ENCODE peak calls at places on chromosomes 4 and X, in four cellular contexts. D is Daoy, O is upper lobe of right lung, C is GM10248. Y is an unnamed sample.

GRCh38 chrX:51894697-51895336 is 1.4 kb downstream of the MAGED1 start:
- DNase-seq in D (peak), O (peak), C (peak), Y (peak)

GRCh38 chr4:38529189-38530115 is 134.5 kb upstream of the KLF3 start:
- DNase-seq in D (no peak), O (peak), C (peak), Y (peak)

GRCh38 chrX:72046447-72046846 is 85.3 kb downstream of the RTL5 start:
- DNase-seq in D (no peak), O (no peak), C (no peak), Y (no peak)

GRCh38 chr4:163493643-163494359 is 689 bp upstream of the TMA16 start:
- DNase-seq in D (no peak), O (no peak), C (peak), Y (no peak)

GRCh38 chrX:103396186-103396585 is 19.8 kb downstream of the BEX3 start:
- DNase-seq in D (peak), O (no peak), C (no peak), Y (no peak)

GRCh38 chr4:74293558-74293957 is 14.7 kb upstream of the EPGN start:
- DNase-seq in D (no peak), O (no peak), C (no peak), Y (no peak)

GRCh38 chr4:2930821-2931764 is 32.1 kb downstream of the NOP14 start:
- DNase-seq in D (no peak), O (peak), C (no peak), Y (no peak)

GRCh38 chrX:1466971-1467561 is 14.4 kb upstream of the ASMTL start:
- DNase-seq in D (no peak), O (peak), C (peak), Y (no peak)

GRCh38 chr4:127781303-127782024 is 658 bp upstream of the HSPA4L start:
- DNase-seq in D (peak), O (peak), C (no peak), Y (no peak)

GRCh38 chrX:100658936-100659335 is 14.9 kb downstream of the SRPX2 start:
- DNase-seq in D (no peak), O (no peak), C (no peak), Y (no peak)

GRCh38 chr4:86416081-86416480 is 56.2 kb upstream of the MAPK10 start:
- DNase-seq in D (no peak), O (no peak), C (no peak), Y (no peak)

GRCh38 chr4:92636038-92636825 is 332.5 kb downstream of the GRID2 start:
- DNase-seq in D (no peak), O (no peak), C (no peak), Y (no peak)

Y was measured in COR-L47.